ENCODE peak calls at places on chromosome 21, in five cellular contexts. Z is caudate nucleus, I is uterus, J is ovary, C is testis. R is an unnamed sample.

GRCh38 chr21:33121715-33122475 is 52.0 kb downstream of the OLIG1 start:
- DNase-seq in Z (no peak), I (no peak), J (no peak), C (peak; percentile 74), R (no peak)

GRCh38 chr21:31647650-31648049 is 11.8 kb upstream of the SOD1 start:
- DNase-seq in Z (peak; percentile 19), I (no peak), J (no peak), C (no peak), R (peak; percentile 15)

GRCh38 chr21:21481238-21481637 is 483.0 kb downstream of the NCAM2 start:
- DNase-seq in Z (no peak), I (no peak), J (no peak), C (no peak), R (no peak)

GRCh38 chr21:36255650-36256047 is 64.3 kb upstream of the MORC3 start:
- DNase-seq in Z (no peak), I (no peak), J (no peak), C (no peak), R (no peak)

GRCh38 chr21:33901421-33902288 is 13.9 kb downstream of the ATP5PO start:
- DNase-seq in Z (peak; percentile 20), I (peak; percentile 30), J (peak; percentile 32), C (peak; percentile 51), R (peak; percentile 12)

GRCh38 chr21:26207021-26207420 is 36.5 kb upstream of the APP start:
- DNase-seq in Z (no peak), I (no peak), J (no peak), C (no peak), R (no peak)

GRCh38 chr21:31564439-31564838 is 95.1 kb upstream of the SOD1 start:
- DNase-seq in Z (no peak), I (no peak), J (no peak), C (no peak), R (no peak)

GRCh38 chr21:29155118-29155932 is 24.9 kb downstream of the MAP3K7CL start:
- DNase-seq in Z (peak; percentile 14), I (peak; percentile 60), J (peak; percentile 20), C (peak; percentile 29), R (no peak)

GRCh38 chr21:33572350-33572749 is 16.1 kb downstream of the DONSON start:
- DNase-seq in Z (no peak), I (no peak), J (no peak), C (no peak), R (no peak)

GRCh38 chr21:27480841-27481261 is 514.0 kb upstream of the ADAMTS5 start:
- DNase-seq in Z (no peak), I (no peak), J (no peak), C (no peak), R (no peak)

GRCh38 chr21:43304621-43305335 is 122.2 kb downstream of the SIK1 start:
- DNase-seq in Z (no peak), I (no peak), J (no peak), C (no peak), R (no peak)

GRCh38 chr21:26842976-26843911 is 2.0 kb downstream of the ADAMTS1 start:
- DNase-seq in Z (peak; percentile 63), I (peak; percentile 95), J (peak; percentile 94), C (peak; percentile 92), R (peak; percentile 74)

GRCh38 chr21:45551816-45552695 is 9.8 kb upstream of the SLC19A1 start:
- DNase-seq in Z (no peak), I (no peak), J (no peak), C (no peak), R (no peak)

GRCh38 chr21:23162213-23162946 is 2164.2 kb downstream of the NCAM2 start:
- DNase-seq in Z (no peak), I (no peak), J (no peak), C (no peak), R (no peak)

GRCh38 chr21:35478096-35479080 is 429.3 kb upstream of the RUNX1 start:
- DNase-seq in Z (no peak), I (no peak), J (peak; percentile 54), C (no peak), R (no peak)

GRCh38 chr21:36807421-36808004 is 108.6 kb downstream of the SIM2 start:
- DNase-seq in Z (no peak), I (no peak), J (no peak), C (no peak), R (no peak)

GRCh38 chr21:20459838-20460237 is 538.4 kb upstream of the NCAM2 start:
- DNase-seq in Z (no peak), I (no peak), J (no peak), C (no peak), R (no peak)

GRCh38 chr21:38720074-38720473 is 85.7 kb upstream of the ETS2 start:
- DNase-seq in Z (no peak), I (no peak), J (no peak), C (no peak), R (no peak)

GRCh38 chr21:42781150-42781980 is 98.0 kb downstream of the WDR4 start:
- DNase-seq in Z (no peak), I (peak; percentile 29), J (peak; percentile 56), C (peak; percentile 53), R (no peak)

GRCh38 chr21:38768385-38769071 is 37.2 kb upstream of the ETS2 start:
- DNase-seq in Z (no peak), I (no peak), J (no peak), C (no peak), R (no peak)

GRCh38 chr21:14713109-14713508 is 167.0 kb upstream of the SAMSN1 start:
- DNase-seq in Z (no peak), I (no peak), J (no peak), C (no peak), R (no peak)

GRCh38 chr21:42009018-42009830 is 936 bp downstream of the ZBTB21 start:
- DNase-seq in Z (no peak), I (peak; percentile 50), J (peak; percentile 66), C (peak; percentile 48), R (no peak)

GRCh38 chr21:33069994-33070811 is at the start of gene OLIG1:
- DNase-seq in Z (peak; percentile 78), I (no peak), J (no peak), C (peak; percentile 73), R (peak; percentile 56)

GRCh38 chr21:32135401-32136363 is 143.2 kb downstream of the MIS18A start:
- DNase-seq in Z (no peak), I (no peak), J (no peak), C (no peak), R (no peak)

GRCh38 chr21:32096411-32096810 is 182.4 kb downstream of the MIS18A start:
- DNase-seq in Z (no peak), I (no peak), J (no peak), C (no peak), R (no peak)

GRCh38 chr21:45889961-45890360 is 91.6 kb upstream of the COL6A1 start:
- DNase-seq in Z (no peak), I (no peak), J (no peak), C (no peak), R (no peak)

GRCh38 chr21:38911523-38912354 is 106.0 kb downstream of the ETS2 start:
- DNase-seq in Z (no peak), I (no peak), J (no peak), C (no peak), R (no peak)

GRCh38 chr21:45129231-45129923 is 55.0 kb downstream of the ADARB1 start:
- DNase-seq in Z (no peak), I (no peak), J (peak; percentile 44), C (no peak), R (no peak)

GRCh38 chr21:31397515-31397926 is 53.5 kb upstream of the TIAM1 start:
- DNase-seq in Z (peak; percentile 23), I (no peak), J (no peak), C (peak; percentile 55), R (peak; percentile 36)

GRCh38 chr21:44431300-44431699 is 24.0 kb upstream of the LRRC3 start:
- DNase-seq in Z (no peak), I (no peak), J (no peak), C (no peak), R (no peak)